ENCODE peak calls at places on chromosomes 5 and 9, in seven cellular contexts. One of them, this sample, is unnamed.

GRCh38 chr5:31415009-31415923 is 116.6 kb downstream of the DROSHA start:
- DNase-seq in activated naive CD4-positive, alpha-beta T cell treated with anti-CD3 and anti-CD28 coated beads for 36 hours: no peak
- DNase-seq in EL: peak; percentile 18
- DNase-seq in ELR: peak; percentile 7
- DNase-seq in choroid plexus epithelial cell: peak; percentile 15
- DNase-seq in T follicular helper cell: no peak
- DNase-seq in brain microvascular endothelial cell: no peak
- DNase-seq in this sample: no peak

GRCh38 chr9:123417289-123418051 is 61.5 kb downstream of the CRB2 start:
- DNase-seq in activated naive CD4-positive, alpha-beta T cell treated with anti-CD3 and anti-CD28 coated beads for 36 hours: no peak
- DNase-seq in EL: no peak
- DNase-seq in ELR: no peak
- DNase-seq in choroid plexus epithelial cell: no peak
- DNase-seq in T follicular helper cell: no peak
- DNase-seq in brain microvascular endothelial cell: no peak
- DNase-seq in this sample: no peak

GRCh38 chr5:11770310-11770709 is 133.9 kb downstream of the CTNND2 start:
- DNase-seq in activated naive CD4-positive, alpha-beta T cell treated with anti-CD3 and anti-CD28 coated beads for 36 hours: no peak
- DNase-seq in EL: no peak
- DNase-seq in ELR: no peak
- DNase-seq in choroid plexus epithelial cell: no peak
- DNase-seq in T follicular helper cell: no peak
- DNase-seq in brain microvascular endothelial cell: no peak
- DNase-seq in this sample: no peak

GRCh38 chr5:33969572-33970452 is 14.7 kb downstream of the SLC45A2 start:
- DNase-seq in activated naive CD4-positive, alpha-beta T cell treated with anti-CD3 and anti-CD28 coated beads for 36 hours: peak; percentile 12
- DNase-seq in EL: peak; percentile 59
- DNase-seq in ELR: peak; percentile 77
- DNase-seq in choroid plexus epithelial cell: peak; percentile 87
- DNase-seq in T follicular helper cell: no peak
- DNase-seq in brain microvascular endothelial cell: peak; percentile 49
- DNase-seq in this sample: no peak

GRCh38 chr5:36946101-36946500 is 69.5 kb downstream of the NIPBL start:
- DNase-seq in activated naive CD4-positive, alpha-beta T cell treated with anti-CD3 and anti-CD28 coated beads for 36 hours: no peak
- DNase-seq in EL: no peak
- DNase-seq in ELR: no peak
- DNase-seq in choroid plexus epithelial cell: no peak
- DNase-seq in T follicular helper cell: no peak
- DNase-seq in brain microvascular endothelial cell: no peak
- DNase-seq in this sample: no peak

GRCh38 chr5:52269395-52269794 is 518.3 kb upstream of the ITGA1 start:
- DNase-seq in activated naive CD4-positive, alpha-beta T cell treated with anti-CD3 and anti-CD28 coated beads for 36 hours: no peak
- DNase-seq in EL: no peak
- DNase-seq in ELR: no peak
- DNase-seq in choroid plexus epithelial cell: no peak
- DNase-seq in T follicular helper cell: no peak
- DNase-seq in brain microvascular endothelial cell: no peak
- DNase-seq in this sample: no peak

GRCh38 chr5:143262393-143263174 is 140.9 kb downstream of the NR3C1 start:
- DNase-seq in activated naive CD4-positive, alpha-beta T cell treated with anti-CD3 and anti-CD28 coated beads for 36 hours: no peak
- DNase-seq in EL: peak; percentile 88
- DNase-seq in ELR: peak; percentile 97
- DNase-seq in choroid plexus epithelial cell: peak; percentile 97
- DNase-seq in T follicular helper cell: no peak
- DNase-seq in brain microvascular endothelial cell: peak; percentile 93
- DNase-seq in this sample: no peak

GRCh38 chr9:93193978-93194377 is 10.0 kb downstream of the WNK2 start:
- DNase-seq in activated naive CD4-positive, alpha-beta T cell treated with anti-CD3 and anti-CD28 coated beads for 36 hours: no peak
- DNase-seq in EL: no peak
- DNase-seq in ELR: no peak
- DNase-seq in choroid plexus epithelial cell: no peak
- DNase-seq in T follicular helper cell: no peak
- DNase-seq in brain microvascular endothelial cell: no peak
- DNase-seq in this sample: no peak

GRCh38 chr9:110027624-110028023 is 180.3 kb downstream of the C9orf152 start:
- DNase-seq in activated naive CD4-positive, alpha-beta T cell treated with anti-CD3 and anti-CD28 coated beads for 36 hours: no peak
- DNase-seq in EL: peak; percentile 88
- DNase-seq in ELR: peak; percentile 73
- DNase-seq in choroid plexus epithelial cell: peak; percentile 94
- DNase-seq in T follicular helper cell: no peak
- DNase-seq in brain microvascular endothelial cell: peak; percentile 78
- DNase-seq in this sample: no peak

This sample was measured in effector CD8-positive, alpha-beta T cell.